ENCODE peak calls at places on chromosomes 16 and 17, in four cellular contexts. I, W, Y and P are unnamed samples.

GRCh38 chr17:80413771-80414507 is 1.0 kb upstream of the ENDOV start:
- DNase-seq in I (no peak), W (no peak), Y (no peak), P (no peak)

GRCh38 chr17:10127819-10128375 is 70.5 kb downstream of the GAS7 start:
- DNase-seq in I (no peak), W (no peak), Y (no peak), P (peak; percentile 99)

GRCh38 chr17:64147110-64148016 is 17.4 kb upstream of the ERN1 start:
- DNase-seq in I (no peak), W (peak; percentile 45), Y (peak; percentile 35), P (no peak)

GRCh38 chr17:4215882-4216411 is 47.8 kb downstream of the ANKFY1 start:
- DNase-seq in I (no peak), W (no peak), Y (no peak), P (no peak)

GRCh38 chr17:39626671-39627169 is at the start of gene PPP1R1B:
- DNase-seq in I (no peak), W (no peak), Y (no peak), P (no peak)

GRCh38 chr17:79939755-79940154 is 95.9 kb downstream of the TBC1D16 start:
- DNase-seq in I (no peak), W (no peak), Y (no peak), P (no peak)

GRCh38 chr16:81429045-81429521 is 15.5 kb upstream of the CMIP start:
- DNase-seq in I (no peak), W (peak; percentile 66), Y (peak; percentile 70), P (peak; percentile 47)

GRCh38 chr16:80208015-80208414 is 332.8 kb upstream of the DYNLRB2 start:
- DNase-seq in I (no peak), W (no peak), Y (no peak), P (no peak)

GRCh38 chr17:37261286-37261685 is 114.5 kb upstream of the C17orf78 start:
- DNase-seq in I (no peak), W (no peak), Y (peak; percentile 12), P (peak; percentile 27)

GRCh38 chr16:75272097-75272548 is 20.7 kb upstream of the BCAR1 start:
- DNase-seq in I (peak; percentile 28), W (no peak), Y (no peak), P (no peak)

GRCh38 chr17:21295036-21295952 is 10.8 kb downstream of the MAP2K3 start:
- DNase-seq in I (no peak), W (peak; percentile 7), Y (peak; percentile 3), P (peak; percentile 59)

GRCh38 chr17:81867123-81867951 is 3.8 kb downstream of the ARHGDIA start:
- DNase-seq in I (no peak), W (peak; percentile 68), Y (no peak), P (peak; percentile 52)

GRCh38 chr17:67253379-67253778 is 8.4 kb upstream of the HELZ start:
- DNase-seq in I (no peak), W (no peak), Y (no peak), P (peak; percentile 40)

GRCh38 chr16:87190288-87191240 is 126.6 kb downstream of the C16orf95 start:
- DNase-seq in I (no peak), W (no peak), Y (no peak), P (no peak)

GRCh38 chr17:80903041-80903611 is 88.5 kb upstream of the CHMP6 start:
- DNase-seq in I (no peak), W (no peak), Y (no peak), P (no peak)

GRCh38 chr17:45300060-45300751 is 16.6 kb downstream of the MAP3K14 start:
- DNase-seq in I (no peak), W (no peak), Y (no peak), P (no peak)

GRCh38 chr16:54287018-54287757 is 601 bp upstream of the IRX3 start:
- DNase-seq in I (no peak), W (no peak), Y (no peak), P (no peak)

GRCh38 chr17:27329146-27329805 is 35.4 kb downstream of the WSB1 start:
- DNase-seq in I (no peak), W (no peak), Y (no peak), P (no peak)

GRCh38 chr17:78643326-78643725 is 66.1 kb upstream of the DNAH17 start:
- DNase-seq in I (no peak), W (no peak), Y (no peak), P (no peak)

GRCh38 chr17:69222707-69223106 is 5.9 kb downstream of the ABCA10 start:
- DNase-seq in I (no peak), W (no peak), Y (no peak), P (no peak)

GRCh38 chr16:67740391-67740790 is 21.3 kb upstream of the GFOD2 start:
- DNase-seq in I (no peak), W (no peak), Y (no peak), P (no peak)

GRCh38 chr16:88088161-88088581 is 136.9 kb downstream of the BANP start:
- DNase-seq in I (no peak), W (no peak), Y (no peak), P (peak; percentile 42)

GRCh38 chr17:32747856-32748255 is 129.1 kb downstream of the MYO1D start:
- DNase-seq in I (no peak), W (no peak), Y (no peak), P (no peak)

GRCh38 chr16:12340151-12340733 is 363.7 kb downstream of the SNX29 start:
- DNase-seq in I (no peak), W (peak; percentile 50), Y (peak; percentile 47), P (peak; percentile 73)
- TF ChIP-seq CTCF in I (peak; percentile 42), W (peak; percentile 63), Y (peak; percentile 46), P (peak; percentile 48)

DNA sequence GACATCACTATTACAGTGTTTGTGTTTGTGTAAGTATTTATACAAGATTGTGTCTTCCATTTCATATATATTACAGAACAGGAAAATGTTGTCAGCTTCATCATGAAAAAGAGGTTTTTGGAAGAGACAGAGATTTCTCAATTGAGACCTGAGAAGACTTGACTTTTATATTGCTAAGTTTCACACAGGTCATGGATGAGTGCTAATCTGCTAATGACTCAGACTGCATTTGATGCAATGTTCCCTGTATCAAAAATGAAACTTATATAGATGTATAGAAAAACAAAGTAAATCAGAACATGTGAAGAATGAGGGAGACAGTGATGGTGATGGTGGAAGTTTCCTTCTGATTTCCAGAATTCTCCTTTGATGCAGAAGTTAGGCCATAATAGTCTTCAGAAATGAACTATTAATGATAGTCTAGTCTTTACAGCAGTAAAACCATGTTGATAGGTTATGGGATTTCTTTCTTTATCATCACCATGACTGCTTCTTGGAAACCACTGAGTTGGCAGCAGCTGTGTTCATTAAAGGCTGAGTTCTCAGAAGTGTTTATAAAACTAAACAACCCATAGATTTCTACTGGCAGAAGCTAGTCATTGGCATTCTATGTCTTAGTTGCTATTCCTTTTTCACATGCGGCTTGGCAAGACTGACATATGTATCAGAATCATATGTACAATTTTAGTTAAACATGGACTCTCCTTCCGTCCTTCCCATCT is 56.1 kb downstream of the PCTP start:
- DNase-seq in I (no peak), W (no peak), Y (no peak), P (no peak)
- TF ChIP-seq FOS in I (no peak), W (no peak), Y (no peak), P (no peak)

DNA sequence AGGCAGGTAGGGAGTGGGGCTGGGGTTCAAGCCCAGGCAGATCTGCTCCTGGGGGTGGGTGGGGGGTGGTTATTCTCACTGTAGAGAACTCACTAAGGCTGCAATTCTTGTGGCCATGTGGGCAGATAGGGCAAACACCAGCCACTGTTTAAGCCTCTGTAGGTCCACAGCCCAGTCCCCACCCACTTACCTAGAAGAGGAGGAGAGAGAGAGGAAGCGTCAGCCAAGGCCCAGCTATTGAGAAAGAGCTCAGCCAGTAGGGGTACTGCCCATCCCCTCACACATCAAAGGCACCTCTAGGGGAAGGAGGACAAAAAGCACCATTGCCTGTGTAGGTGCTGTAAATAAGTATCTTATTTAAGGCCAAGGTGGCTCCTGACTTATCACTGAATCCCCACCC is 12.9 kb downstream of the KRT16 start:
- DNase-seq in I (no peak), W (no peak), Y (no peak), P (no peak)
- TF ChIP-seq CTCF in I (no peak), W (no peak), Y (no peak), P (no peak)

DNA sequence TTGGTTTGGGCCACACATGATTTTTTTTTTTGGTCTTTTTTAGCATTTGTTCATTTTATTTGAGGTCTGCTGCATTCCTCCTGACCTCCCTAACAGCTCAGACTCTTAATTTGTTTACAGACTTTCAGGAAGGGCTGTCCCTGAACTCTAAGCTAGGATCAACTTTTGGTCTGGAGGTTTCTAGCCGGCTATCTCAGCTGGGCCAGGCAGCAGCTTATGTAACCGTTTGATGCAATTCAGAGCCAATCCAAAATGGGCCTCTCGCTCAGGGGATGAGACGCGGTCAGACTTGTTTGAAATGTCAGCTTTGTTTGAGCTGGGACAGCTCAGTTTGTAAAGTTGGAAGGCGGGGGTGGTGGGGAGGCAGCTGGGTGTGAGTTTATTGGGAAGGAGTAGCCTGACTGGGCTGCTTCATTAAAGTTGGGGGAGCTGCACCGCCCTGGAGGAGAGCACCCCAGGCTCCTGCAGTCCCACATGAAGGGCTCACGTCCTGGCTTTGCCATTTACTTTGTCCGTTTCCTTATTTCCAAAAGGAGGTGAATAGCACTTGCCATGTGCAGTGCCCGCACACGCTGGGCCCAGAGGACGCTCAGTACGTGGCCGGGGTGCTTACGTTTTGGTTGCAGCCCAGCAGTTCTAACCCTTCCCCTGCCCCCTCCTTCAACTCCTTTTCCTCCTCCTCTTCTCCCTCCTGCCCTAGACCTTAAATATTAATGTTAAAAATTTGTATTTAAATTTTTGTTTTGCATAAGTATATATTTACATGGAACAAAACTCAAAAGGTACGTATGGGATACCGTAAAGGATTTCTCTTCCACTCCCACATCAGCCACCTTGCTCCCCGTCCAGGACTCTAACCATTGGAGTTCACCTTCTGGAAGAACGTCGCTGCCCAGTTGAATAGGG is 121.2 kb downstream of the SNX29 start:
- DNase-seq in I (no peak), W (peak; percentile 44), Y (no peak), P (peak; percentile 84)
- TF ChIP-seq FOS in I (no peak), W (no peak), Y (no peak), P (no peak)

GRCh38 chr17:74385201-74385600 is 17.9 kb downstream of the GPR142 start:
- DNase-seq in I (no peak), W (no peak), Y (no peak), P (no peak)
- TF ChIP-seq CTCF in I (no peak), W (no peak), Y (no peak), P (no peak)

DNA sequence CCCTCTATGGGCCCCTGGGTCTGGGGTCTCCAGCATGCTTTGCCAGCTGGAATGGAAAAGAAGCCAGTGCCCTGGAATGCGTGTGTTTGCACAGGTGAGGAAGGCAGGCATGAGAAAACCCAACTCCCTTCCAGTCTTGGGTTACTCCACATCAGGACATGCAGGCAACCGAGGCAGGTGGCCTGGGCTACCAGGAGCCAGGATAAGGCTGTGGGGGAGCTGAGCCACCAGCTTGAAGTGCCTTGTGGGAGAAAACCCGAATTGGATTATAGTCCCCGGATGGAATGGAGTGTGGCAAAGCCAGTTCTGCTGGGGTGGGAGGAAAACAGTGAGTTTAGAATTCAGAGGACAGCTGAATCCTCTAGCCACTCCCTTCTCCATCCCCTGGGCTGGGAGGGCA is 7.2 kb downstream of the SRCIN1 start:
- DNase-seq in I (no peak), W (peak; percentile 89), Y (peak; percentile 11), P (peak; percentile 57)
- TF ChIP-seq FOS in I (no peak), W (no peak), Y (no peak), P (no peak)